ENCODE peak calls at places on chromosomes 13 and 19, in nine cellular contexts. J is effector memory CD4-positive, alpha-beta T cell; R is right cardiac atrium; B is ascending aorta; X is spleen; A is lung; T is naive thymus-derived CD4-positive, alpha-beta T cell; D is tibial artery; E is left lung. F is an unnamed sample.
A peak's percentile ranks its signal among the peaks of the same experiment; 100 is the strongest.

GRCh38 chr19:31326329-31327028 is 22.8 kb downstream of the TSHZ3 start:
- DNase-seq in J (no peak), R (no peak), B (no peak), X (no peak), A (no peak), T (no peak), D (no peak), E (no peak), F (no peak)

GRCh38 chr19:46381346-46381745 is 32.0 kb downstream of the CCDC8 start:
- DNase-seq in J (no peak), R (no peak), B (peak; percentile 48), X (no peak), A (no peak), T (no peak), D (peak; percentile 21), E (no peak), F (no peak)

GRCh38 chr19:1718382-1719315 is 34.7 kb upstream of the ONECUT3 start:
- DNase-seq in J (no peak), R (no peak), B (no peak), X (no peak), A (no peak), T (no peak), D (no peak), E (no peak), F (no peak)

GRCh38 chr19:14479985-14480694 is 5.0 kb upstream of the PTGER1 start:
- DNase-seq in J (peak; percentile 44), R (no peak), B (no peak), X (peak; percentile 92), A (no peak), T (peak; percentile 79), D (no peak), E (peak; percentile 94), F (no peak)

GRCh38 chr13:99484405-99484981 is 16.8 kb upstream of the TM9SF2 start:
- DNase-seq in J (no peak), R (no peak), B (no peak), X (no peak), A (no peak), T (no peak), D (no peak), E (no peak), F (no peak)

GRCh38 chr13:47337781-47338507 is 441.1 kb upstream of the HTR2A start:
- DNase-seq in J (no peak), R (no peak), B (no peak), X (no peak), A (no peak), T (no peak), D (no peak), E (no peak), F (no peak)

GRCh38 chr19:49676136-49676689 is 858 bp upstream of the PRMT1 start:
- DNase-seq in J (peak; percentile 37), R (peak; percentile 88), B (peak; percentile 89), X (peak; percentile 90), A (peak; percentile 90), T (no peak), D (no peak), E (peak; percentile 81), F (peak; percentile 85)

GRCh38 chr19:58059003-58059671 is at the start of gene ZNF135:
- DNase-seq in J (no peak), R (peak; percentile 93), B (peak; percentile 90), X (peak; percentile 89), A (peak; percentile 75), T (peak; percentile 55), D (peak; percentile 94), E (peak; percentile 87), F (peak; percentile 96)

GRCh38 chr13:19769854-19770253 is 12.9 kb downstream of the PSPC1 start:
- DNase-seq in J (no peak), R (no peak), B (no peak), X (no peak), A (no peak), T (no peak), D (no peak), E (no peak), F (no peak)

GRCh38 chr13:92573467-92574057 is 653.0 kb upstream of the GPC6 start:
- DNase-seq in J (no peak), R (no peak), B (no peak), X (no peak), A (no peak), T (no peak), D (no peak), E (no peak), F (no peak)

GRCh38 chr13:29901714-29902631 is 51.6 kb upstream of the UBL3 start:
- DNase-seq in J (no peak), R (no peak), B (no peak), X (no peak), A (peak; percentile 56), T (peak; percentile 28), D (no peak), E (no peak), F (peak; percentile 39)

GRCh38 chr19:57559008-57559403 is 657 bp downstream of the ZNF550 start:
- DNase-seq in J (no peak), R (peak; percentile 18), B (no peak), X (peak; percentile 72), A (no peak), T (no peak), D (no peak), E (no peak), F (peak; percentile 22)

GRCh38 chr13:30580852-30581502 is 36.7 kb upstream of the USPL1 start:
- DNase-seq in J (no peak), R (no peak), B (no peak), X (no peak), A (no peak), T (no peak), D (no peak), E (no peak), F (no peak)

GRCh38 chr19:28575816-28576215 is 637.1 kb downstream of the UQCRFS1 start:
- DNase-seq in J (no peak), R (no peak), B (no peak), X (no peak), A (no peak), T (no peak), D (no peak), E (no peak), F (no peak)

GRCh38 chr13:43153436-43154082 is 130.2 kb downstream of the DNAJC15 start:
- DNase-seq in J (no peak), R (no peak), B (no peak), X (no peak), A (no peak), T (no peak), D (no peak), E (no peak), F (no peak)

GRCh38 chr19:35468637-35469036 is 20.6 kb downstream of the FFAR2 start:
- DNase-seq in J (peak; percentile 47), R (peak; percentile 30), B (no peak), X (peak; percentile 90), A (peak; percentile 59), T (peak; percentile 55), D (no peak), E (peak; percentile 80), F (peak; percentile 69)

GRCh38 chr13:92941167-92941566 is 285.4 kb upstream of the GPC6 start:
- DNase-seq in J (no peak), R (no peak), B (no peak), X (no peak), A (no peak), T (no peak), D (no peak), E (no peak), F (no peak)

GRCh38 chr19:6125571-6125989 is 9.9 kb upstream of the ACSBG2 start:
- DNase-seq in J (peak; percentile 32), R (peak; percentile 41), B (peak; percentile 80), X (no peak), A (peak; percentile 64), T (peak; percentile 76), D (peak; percentile 77), E (no peak), F (peak; percentile 58)

GRCh38 chr19:1852294-1852646 is 4.0 kb upstream of the REXO1 start:
- DNase-seq in J (no peak), R (no peak), B (no peak), X (no peak), A (no peak), T (no peak), D (no peak), E (no peak), F (no peak)

GRCh38 chr19:35269425-35270117 is 809 bp downstream of the USF2 start:
- DNase-seq in J (peak; percentile 48), R (peak; percentile 82), B (peak; percentile 87), X (peak; percentile 97), A (peak; percentile 89), T (peak; percentile 68), D (peak; percentile 92), E (peak; percentile 96), F (peak; percentile 91)

DNA sequence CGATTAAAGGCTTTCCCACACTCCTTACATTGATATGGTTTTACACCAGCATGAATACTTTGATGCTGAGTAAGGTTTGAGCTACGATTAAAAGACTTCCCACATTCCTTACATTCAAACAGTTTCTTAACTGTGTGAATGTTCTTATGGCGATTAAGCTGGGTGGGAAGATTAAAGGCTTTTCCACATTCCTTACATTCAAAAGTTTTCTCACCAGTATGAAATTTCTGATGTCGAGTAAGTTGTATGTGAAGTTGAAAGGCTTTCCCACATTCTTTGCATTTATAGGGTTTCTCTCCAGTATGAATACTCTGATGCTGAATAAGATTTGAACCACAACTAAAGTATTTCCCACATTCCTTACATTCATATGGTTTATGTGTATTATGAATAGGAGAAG is 20.0 kb downstream of the ZNF780B start:
- DNase-seq in J (no peak), R (no peak), B (no peak), X (no peak), A (no peak), T (no peak), D (no peak), E (no peak), F (no peak)
- H3K9me3 ChIP-seq in J (peaks cover 39% of the 10 kb centered on the region), R (peaks cover 3% of the 10 kb centered on the region), B (peaks cover 67% of the 10 kb centered on the region), X (peaks cover 69% of the 10 kb centered on the region), A (peaks cover 12% of the 10 kb centered on the region), T (peaks cover 22% of the 10 kb centered on the region), D (peaks cover 17% of the 10 kb centered on the region), E (peaks cover 78% of the 10 kb centered on the region), F (peaks cover 4% of the 10 kb centered on the region)

GRCh38 chr19:9144920-9145319 is 4.7 kb downstream of the ZNF317 start:
- DNase-seq in J (no peak), R (no peak), B (no peak), X (no peak), A (no peak), T (no peak), D (no peak), E (no peak), F (no peak)
- H3K9me3 ChIP-seq in J (peaks cover 11% of the 10 kb centered on the region), R (no peaks in the 10 kb centered on the region), B (no peaks in the 10 kb centered on the region), X (peaks cover 32% of the 10 kb centered on the region), A (peaks cover 18% of the 10 kb centered on the region), T (peaks cover 9% of the 10 kb centered on the region), D (no peaks in the 10 kb centered on the region), E (peaks cover 33% of the 10 kb centered on the region), F (no peaks in the 10 kb centered on the region)

DNA sequence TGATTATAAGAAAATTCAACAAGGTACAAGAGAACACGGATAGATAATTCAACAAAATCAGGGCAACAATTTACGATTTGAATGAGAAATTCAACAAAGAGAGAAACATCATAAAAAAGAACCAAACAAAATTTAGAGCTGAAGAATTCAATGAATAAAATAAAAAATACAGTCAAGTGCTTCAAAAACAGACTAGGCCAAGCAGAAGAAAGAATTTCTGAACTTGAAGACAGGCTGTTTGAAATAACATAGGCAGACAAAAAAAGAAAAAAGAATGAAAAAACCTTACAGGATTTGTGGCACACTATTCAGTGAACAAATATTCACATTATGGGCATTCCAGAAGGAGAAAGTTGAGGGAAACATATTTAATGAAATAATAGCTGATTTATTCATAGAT is 31.1 kb downstream of the ZNF283 start:
- DNase-seq in J (no peak), R (no peak), B (no peak), X (no peak), A (no peak), T (no peak), D (no peak), E (no peak), F (no peak)
- H3K9me3 ChIP-seq in J (peaks cover 42% of the 10 kb centered on the region), R (peaks cover 5% of the 10 kb centered on the region), B (peaks cover 77% of the 10 kb centered on the region), X (peaks cover 100% of the 10 kb centered on the region), A (peaks cover 20% of the 10 kb centered on the region), T (peaks cover 27% of the 10 kb centered on the region), D (peaks cover 17% of the 10 kb centered on the region), E (peaks cover 100% of the 10 kb centered on the region), F (no peaks in the 10 kb centered on the region)

GRCh38 chr19:9353011-9353410 is 9.8 kb upstream of the ZNF177 start:
- DNase-seq in J (no peak), R (no peak), B (no peak), X (no peak), A (no peak), T (no peak), D (no peak), E (no peak), F (no peak)
- H3K9me3 ChIP-seq in J (peaks cover 20% of the 10 kb centered on the region), R (peaks cover 17% of the 10 kb centered on the region), B (peaks cover 93% of the 10 kb centered on the region), X (peaks cover 100% of the 10 kb centered on the region), A (peaks cover 38% of the 10 kb centered on the region), T (peaks cover 9% of the 10 kb centered on the region), D (peaks cover 6% of the 10 kb centered on the region), E (peaks cover 100% of the 10 kb centered on the region), F (peaks cover 5% of the 10 kb centered on the region)